ENCODE peak calls at places on chromosomes 6 and 20, in five cellular contexts. A, N, B, R and S are unnamed samples.

GRCh38 chr6:5781966-5782556 is 224.7 kb downstream of the NRN1 start:
- DNase-seq in A (no peak), N (no peak), B (no peak), R (no peak), S (no peak)

GRCh38 chr20:51560550-51561307 is 18.2 kb upstream of the NFATC2 start:
- DNase-seq in A (no peak), N (no peak), B (no peak), R (no peak), S (no peak)

GRCh38 chr20:24892931-24893330 is 56.1 kb upstream of the CST7 start:
- DNase-seq in A (no peak), N (no peak), B (no peak), R (no peak), S (no peak)

GRCh38 chr20:63036266-63036665 is 29.5 kb upstream of the BHLHE23 start:
- DNase-seq in A (no peak), N (no peak), B (no peak), R (no peak), S (no peak)

GRCh38 chr20:48972816-48973215 is 51.3 kb downstream of the ARFGEF2 start:
- DNase-seq in A (no peak), N (no peak), B (no peak), R (no peak), S (no peak)

GRCh38 chr6:105592329-105592728 is 189.4 kb upstream of the PREP start:
- DNase-seq in A (no peak), N (no peak), B (no peak), R (no peak), S (peak)

GRCh38 chr20:7415427-7415826 is 524.8 kb downstream of the HAO1 start:
- DNase-seq in A (no peak), N (no peak), B (no peak), R (no peak), S (no peak)

GRCh38 chr6:132087391-132087790 is 136.2 kb upstream of the CCN2 start:
- DNase-seq in A (no peak), N (no peak), B (no peak), R (no peak), S (no peak)

GRCh38 chr6:152240436-152240835 is 396.7 kb downstream of the SYNE1 start:
- DNase-seq in A (no peak), N (no peak), B (no peak), R (no peak), S (no peak)

GRCh38 chr6:13447949-13448724 is 39.3 kb downstream of the GFOD1 start:
- DNase-seq in A (no peak), N (no peak), B (no peak), R (no peak), S (no peak)

GRCh38 chr20:62066339-62066982 is 780 bp upstream of the TAF4 start:
- DNase-seq in A (peak), N (no peak), B (peak), R (peak), S (no peak)

GRCh38 chr6:105429676-105430075 is 26.8 kb upstream of the PREP start:
- DNase-seq in A (no peak), N (no peak), B (no peak), R (no peak), S (no peak)

GRCh38 chr20:5809495-5809894 is 59.3 kb downstream of the SHLD1 start:
- DNase-seq in A (no peak), N (no peak), B (no peak), R (no peak), S (no peak)

DNA sequence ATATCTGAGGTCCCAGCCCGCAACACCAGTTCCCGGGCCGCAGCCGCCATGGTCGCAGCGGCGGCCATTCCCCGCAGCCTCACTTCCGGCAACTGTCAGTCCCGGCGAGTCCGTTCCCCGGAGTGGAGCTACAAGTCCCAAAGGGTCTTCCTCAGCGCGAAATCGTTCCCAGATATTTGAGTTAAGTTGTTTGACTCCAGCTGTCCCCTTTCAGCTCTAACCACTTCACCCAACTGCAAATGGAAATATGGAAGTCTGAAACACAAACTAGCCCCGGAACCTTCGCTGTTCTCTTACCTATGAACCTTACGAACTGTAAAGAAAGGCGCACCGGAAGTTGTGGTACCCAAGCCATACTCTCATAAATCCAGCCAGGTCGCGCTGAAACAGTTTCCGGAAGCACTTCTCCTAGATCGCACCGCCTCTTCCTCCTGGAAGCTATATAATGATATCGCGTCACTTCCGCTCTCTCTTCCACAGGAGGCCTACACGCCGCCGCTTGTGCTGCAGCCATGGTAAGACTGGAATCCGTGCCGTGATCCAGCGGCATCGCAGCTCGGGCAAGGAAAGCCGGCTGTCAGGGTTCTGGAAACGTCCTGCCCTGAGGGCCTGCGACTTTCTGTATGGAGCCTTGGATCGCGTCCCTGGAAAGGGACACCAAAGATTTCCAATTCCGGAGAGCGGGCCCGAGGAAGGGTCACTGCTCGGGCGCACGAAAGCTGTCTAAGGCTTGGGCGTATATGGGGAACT is at the start of the genes RPS18 and VPS52:
- DNase-seq in A (peak), N (peak), B (peak), R (peak), S (peak)
- TF ChIP-seq ZNF274 in A (peak), N (no peak), B (no peak), R (no peak), S (no peak)

GRCh38 chr6:37695857-37696219 is 1.8 kb downstream of the MDGA1 start:
- DNase-seq in A (no peak), N (no peak), B (no peak), R (no peak), S (no peak)
- TF ChIP-seq EZH2 in A (no peak), N (peak), B (no peak), R (no peak), S (no peak)

DNA sequence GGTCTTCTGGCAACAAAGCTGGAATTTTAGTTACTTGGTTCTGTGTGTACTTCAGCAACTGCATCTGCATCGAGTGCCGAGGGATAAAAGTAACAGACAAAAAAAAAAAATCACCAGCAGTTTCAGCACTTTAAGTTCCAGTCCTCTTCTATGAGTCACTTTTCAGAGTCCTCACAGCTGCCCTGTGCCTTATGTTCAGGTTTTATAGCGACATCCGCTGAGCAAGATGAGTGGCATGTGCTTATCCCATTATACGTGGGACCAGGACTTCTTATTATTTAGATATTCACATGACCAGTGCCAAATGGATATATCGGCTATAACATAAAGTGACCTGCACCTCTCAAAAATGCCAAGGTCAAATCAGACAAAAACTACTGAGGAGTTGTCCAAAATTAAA is 242.9 kb downstream of the FOXA2 start:
- DNase-seq in A (peak), N (no peak), B (no peak), R (no peak), S (peak)
- TF ChIP-seq ZNF274 in A (no peak), N (no peak), B (no peak), R (no peak), S (no peak)

GRCh38 chr20:1184260-1184637 is 532 bp downstream of the TMEM74B start:
- DNase-seq in A (no peak), N (no peak), B (no peak), R (no peak), S (no peak)
- TF ChIP-seq EZH2 in A (no peak), N (no peak), B (no peak), R (no peak), S (no peak)

DNA sequence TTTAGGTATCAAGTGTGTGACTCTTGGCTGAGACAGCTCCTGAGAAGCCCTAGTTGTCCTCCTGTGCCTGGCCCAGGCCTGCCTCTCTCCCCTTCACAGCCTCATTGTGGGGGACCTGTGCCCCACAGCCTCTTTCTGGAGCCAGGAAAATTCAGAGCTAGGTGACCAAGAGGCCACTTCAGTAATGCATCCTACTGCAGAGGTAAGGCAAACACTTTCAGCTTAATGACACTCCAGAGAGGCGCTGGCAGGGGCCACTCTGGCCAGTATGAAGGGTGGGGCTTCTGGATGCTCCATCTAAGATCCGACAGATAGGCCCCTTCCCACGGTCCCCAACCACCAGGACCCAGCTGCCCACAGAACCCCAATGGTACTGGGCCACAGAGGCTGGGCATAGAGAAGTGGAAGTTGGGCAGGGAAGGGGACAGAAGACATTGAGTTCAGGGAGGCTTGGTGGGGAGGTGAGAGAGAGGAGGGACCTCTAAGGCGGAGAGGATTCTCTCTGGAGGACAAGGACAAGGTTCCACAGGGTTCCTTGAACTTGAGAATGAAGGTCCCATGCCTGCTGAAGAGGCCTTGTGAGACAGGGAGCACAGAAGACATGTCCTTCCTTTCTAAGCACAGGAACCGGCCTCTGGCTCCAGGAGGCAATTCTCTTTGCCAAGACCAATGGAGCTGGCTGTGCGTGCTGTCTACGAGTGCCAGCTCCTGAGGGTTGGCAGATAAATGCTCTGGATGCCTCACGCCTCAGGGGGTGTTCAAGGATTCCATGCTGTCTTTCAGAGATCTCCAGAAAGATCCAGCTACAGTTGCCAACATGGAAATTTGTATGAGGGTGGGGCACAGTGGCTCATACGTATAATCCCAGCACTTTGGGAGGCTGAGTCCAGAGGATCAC is 46.4 kb upstream of the TGM2 start:
- DNase-seq in A (no peak), N (no peak), B (no peak), R (no peak), S (no peak)
- TF ChIP-seq ZNF274 in A (no peak), N (no peak), B (no peak), R (no peak), S (no peak)

GRCh38 chr20:56628873-56629463 is at the start of gene TFAP2C:
- DNase-seq in A (no peak), N (no peak), B (peak), R (no peak), S (peak)
- TF ChIP-seq EZH2 in A (no peak), N (no peak), B (no peak), R (no peak), S (no peak)

GRCh38 chr6:2951723-2952122 is 19.6 kb downstream of the SERPINB6 start:
- DNase-seq in A (no peak), N (no peak), B (no peak), R (no peak), S (no peak)

GRCh38 chr6:2950713-2951112 is 20.7 kb downstream of the SERPINB6 start:
- DNase-seq in A (no peak), N (no peak), B (no peak), R (no peak), S (no peak)

GRCh38 chr6:2953098-2953497 is 18.3 kb downstream of the SERPINB6 start:
- DNase-seq in A (no peak), N (no peak), B (no peak), R (no peak), S (no peak)

GRCh38 chr6:2949536-2950083 is 21.8 kb downstream of the SERPINB6 start:
- DNase-seq in A (no peak), N (no peak), B (peak), R (no peak), S (no peak)

DNA sequence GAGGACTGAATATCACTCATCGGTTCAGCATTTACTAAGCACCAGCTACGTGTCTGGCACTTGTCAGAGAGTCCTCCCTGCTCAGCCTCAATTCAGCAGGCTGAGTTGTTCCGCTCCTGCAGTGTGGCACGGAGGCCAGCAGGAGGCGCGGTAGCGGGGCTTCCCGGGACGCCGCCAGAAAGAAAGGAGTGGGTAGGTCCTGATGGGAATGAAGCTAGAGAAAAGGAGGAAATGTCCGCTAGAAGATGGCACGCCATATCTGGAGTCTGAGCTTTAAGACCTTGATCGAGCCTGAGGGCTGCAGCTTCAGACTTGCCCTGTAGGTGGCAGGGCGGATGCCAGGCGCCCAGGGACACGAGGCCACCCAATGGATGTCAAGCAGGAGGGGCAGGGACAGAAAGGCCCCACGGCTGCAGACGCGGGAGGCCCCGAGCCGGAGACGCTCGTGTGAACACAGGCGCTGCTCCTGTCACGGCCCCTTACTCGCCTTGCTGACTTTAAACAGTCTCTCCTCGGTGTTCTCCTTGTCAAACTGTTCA is 18.7 kb downstream of the SERPINB6 start:
- DNase-seq in A (peak), N (no peak), B (peak), R (peak), S (peak)
- TF ChIP-seq ZNF274 in A (peak), N (no peak), B (no peak), R (no peak), S (no peak)

GRCh38 chr20:43914697-43915208 is at the start of gene TOX2:
- DNase-seq in A (no peak), N (no peak), B (peak), R (no peak), S (no peak)

GRCh38 chr20:43916875-43917371 is 2.3 kb downstream of the TOX2 start:
- DNase-seq in A (no peak), N (peak), B (no peak), R (no peak), S (no peak)

GRCh38 chr20:43916073-43916874 is 1.6 kb downstream of the TOX2 start:
- DNase-seq in A (no peak), N (no peak), B (no peak), R (no peak), S (no peak)

GRCh38 chr20:43914286-43914685 is 366 bp upstream of the TOX2 start:
- DNase-seq in A (no peak), N (no peak), B (no peak), R (no peak), S (no peak)

DNA sequence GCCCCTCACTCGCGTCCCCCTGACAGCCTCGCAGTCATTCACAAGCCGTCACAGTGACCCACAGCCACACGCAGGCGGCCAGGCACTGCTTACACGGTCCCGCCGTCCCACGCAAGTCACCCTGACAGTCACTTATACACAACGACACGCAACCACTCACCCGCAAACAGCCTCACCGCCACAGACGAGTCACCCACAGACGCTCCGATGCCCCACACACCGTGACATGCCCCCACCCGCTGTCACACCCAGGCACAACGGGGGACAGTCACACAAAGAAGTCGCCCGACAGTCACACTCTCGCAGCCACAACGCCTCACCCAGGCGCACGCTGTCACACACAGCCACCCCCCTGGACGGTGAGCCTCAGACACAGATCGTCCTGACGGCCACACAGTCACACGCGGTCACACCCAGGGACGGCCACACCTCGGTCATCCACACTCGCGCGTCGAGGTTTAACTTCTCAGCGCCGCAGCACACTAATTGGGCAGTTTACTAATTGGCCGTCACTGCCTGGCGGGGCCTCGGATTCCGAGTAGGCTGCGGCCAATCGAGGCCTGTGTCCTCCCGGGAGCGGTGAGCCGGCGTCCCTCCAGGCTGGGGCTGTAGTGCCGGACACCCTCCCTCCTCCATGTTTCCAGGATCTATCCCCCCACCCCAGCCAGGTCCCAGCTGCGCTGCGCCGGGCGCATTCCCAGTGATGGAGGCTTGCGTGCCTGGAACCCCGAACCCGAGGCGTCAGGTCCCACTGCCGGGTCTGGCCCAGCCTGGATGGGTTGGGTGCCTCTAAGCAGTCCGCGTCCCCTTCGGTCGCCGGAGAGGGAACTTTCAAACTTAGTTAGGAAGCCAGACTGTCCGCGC is 789 bp downstream of the TOX2 start:
- DNase-seq in A (no peak), N (no peak), B (no peak), R (no peak), S (no peak)
- TF ChIP-seq EZH2 in A (peak), N (no peak), B (no peak), R (peak), S (no peak)

DNA sequence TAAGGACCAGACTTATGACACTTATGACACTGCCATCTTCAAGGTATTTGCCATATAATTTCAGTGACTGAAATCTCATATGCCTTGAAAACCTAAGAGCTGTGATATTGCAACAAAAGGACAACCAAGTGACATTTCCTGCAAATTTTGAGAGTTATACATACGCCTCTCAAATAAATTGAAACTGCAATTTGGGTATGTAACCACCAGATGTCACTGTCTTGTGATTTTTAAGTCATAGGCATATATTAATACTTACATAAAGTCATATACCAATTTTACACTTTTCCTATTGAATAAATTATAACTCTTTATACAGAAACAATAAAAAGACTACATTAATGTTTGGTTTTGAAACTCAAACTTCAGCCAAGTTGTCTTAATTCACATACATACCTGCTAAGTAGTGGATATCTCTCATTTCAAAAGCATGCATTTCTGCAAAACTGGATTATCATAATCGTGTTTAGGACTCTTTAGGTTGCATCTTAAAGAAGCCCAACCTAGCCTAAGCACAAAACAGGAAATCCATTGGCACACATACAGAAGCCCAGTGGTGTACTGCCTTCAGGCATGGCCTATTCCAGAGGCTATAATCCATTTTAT is 180.2 kb downstream of the PACRG start:
- DNase-seq in A (peak), N (no peak), B (peak), R (no peak), S (peak)
- TF ChIP-seq ZNF274 in A (no peak), N (no peak), B (no peak), R (no peak), S (no peak)

GRCh38 chr6:134318396-134319281 is 727 bp upstream of the SGK1 start:
- DNase-seq in A (no peak), N (no peak), B (no peak), R (no peak), S (no peak)

GRCh38 chr6:134315189-134315588 is 2.7 kb downstream of the SGK1 start:
- DNase-seq in A (no peak), N (no peak), B (peak), R (no peak), S (no peak)

GRCh38 chr6:134315974-134316391 is 1.9 kb downstream of the SGK1 start:
- DNase-seq in A (no peak), N (no peak), B (peak), R (no peak), S (no peak)

GRCh38 chr6:134316733-134317431 is 1.0 kb downstream of the SGK1 start:
- DNase-seq in A (no peak), N (no peak), B (no peak), R (no peak), S (no peak)

GRCh38 chr6:134317471-134318131 is at the start of gene SGK1:
- DNase-seq in A (no peak), N (no peak), B (no peak), R (no peak), S (no peak)
- TF ChIP-seq EZH2 in A (peak), N (peak), B (no peak), R (peak), S (no peak)